ENCODE peak calls at places on chromosomes 7 and 10, in six cellular contexts. G is foreskin keratinocyte, N is PC-3, U is Panc1, X is substantia nigra, W is A549. F is an unnamed sample.

GRCh38 chr7:111312966-111313365 is 222.0 kb downstream of the LRRN3 start:
- DNase-seq in N (peak), G (no peak), X (no peak), W (peak), U (no peak), F (no peak)

GRCh38 chr7:1910827-1911226 is 240.8 kb downstream of the ELFN1 start:
- DNase-seq in U (no peak), X (no peak), G (no peak), W (no peak), N (no peak), F (no peak)

GRCh38 chr7:95476072-95476845 is 9.5 kb upstream of the ASB4 start:
- DNase-seq in X (no peak), N (no peak), U (no peak), G (no peak), W (peak), F (no peak)

GRCh38 chr7:83060218-83060617 is 102.5 kb downstream of the PCLO start:
- DNase-seq in N (no peak), W (no peak), X (no peak), G (no peak), U (no peak), F (no peak)

GRCh38 chr10:116891208-116891607 is 41.9 kb downstream of the ENO4 start:
- DNase-seq in X (no peak), U (no peak), N (peak), G (no peak), W (no peak), F (no peak)

GRCh38 chr10:77667426-77668324 is 30.1 kb upstream of the KCNMA1 start:
- DNase-seq in N (no peak), X (no peak), G (no peak), W (no peak), U (no peak), F (no peak)

GRCh38 chr10:22550732-22551131 is 163.6 kb downstream of the PIP4K2A start:
- DNase-seq in W (peak), G (no peak), N (peak), U (no peak), X (no peak), F (peak)

GRCh38 chr7:115349635-115350034 is 427.7 kb downstream of the MDFIC start:
- DNase-seq in X (no peak), W (no peak), G (no peak), U (no peak), N (no peak), F (no peak)

GRCh38 chr10:128730922-128731321 is 604.7 kb upstream of the MKI67 start:
- DNase-seq in W (no peak), X (no peak), G (no peak), N (no peak), U (no peak), F (no peak)

GRCh38 chr10:132906836-132907235 is 35.5 kb downstream of the CFAP46 start:
- DNase-seq in G (no peak), N (no peak), U (no peak), W (no peak), X (no peak), F (no peak)

GRCh38 chr10:51244308-51244707 is 170.0 kb downstream of the PRKG1 start:
- DNase-seq in G (no peak), W (no peak), N (no peak), X (no peak), U (no peak), F (no peak)

GRCh38 chr7:15685358-15686181 is 913 bp downstream of the MEOX2 start:
- DNase-seq in W (no peak), G (no peak), X (no peak), U (no peak), N (no peak), F (no peak)

GRCh38 chr7:132683967-132684690 is 107.9 kb upstream of the PLXNA4 start:
- DNase-seq in N (no peak), X (no peak), G (no peak), W (no peak), U (no peak), F (no peak)

GRCh38 chr10:66747451-66747850 is 178.4 kb upstream of the LRRTM3 start:
- DNase-seq in X (no peak), G (peak), U (no peak), W (no peak), N (peak), F (no peak)

GRCh38 chr7:157637216-157637954 is 300.6 kb downstream of the DNAJB6 start:
- DNase-seq in N (no peak), G (no peak), W (no peak), X (no peak), U (no peak), F (no peak)

GRCh38 chr7:30422922-30423321 is 55.7 kb downstream of the NOD1 start:
- DNase-seq in G (no peak), N (peak), X (no peak), U (no peak), W (no peak), F (no peak)

GRCh38 chr7:141132671-141133070 is 58.8 kb downstream of the TMEM178B start:
- DNase-seq in X (no peak), U (no peak), N (no peak), G (no peak), W (no peak), F (no peak)

GRCh38 chr10:96585726-96586418 is 940 bp downstream of the TM9SF3 start:
- DNase-seq in G (no peak), U (no peak), N (peak), X (no peak), W (no peak), F (no peak)

GRCh38 chr7:16417958-16418357 is 3.4 kb downstream of the CRPPA start:
- DNase-seq in N (no peak), U (no peak), X (no peak), W (no peak), G (no peak), F (no peak)

DNA sequence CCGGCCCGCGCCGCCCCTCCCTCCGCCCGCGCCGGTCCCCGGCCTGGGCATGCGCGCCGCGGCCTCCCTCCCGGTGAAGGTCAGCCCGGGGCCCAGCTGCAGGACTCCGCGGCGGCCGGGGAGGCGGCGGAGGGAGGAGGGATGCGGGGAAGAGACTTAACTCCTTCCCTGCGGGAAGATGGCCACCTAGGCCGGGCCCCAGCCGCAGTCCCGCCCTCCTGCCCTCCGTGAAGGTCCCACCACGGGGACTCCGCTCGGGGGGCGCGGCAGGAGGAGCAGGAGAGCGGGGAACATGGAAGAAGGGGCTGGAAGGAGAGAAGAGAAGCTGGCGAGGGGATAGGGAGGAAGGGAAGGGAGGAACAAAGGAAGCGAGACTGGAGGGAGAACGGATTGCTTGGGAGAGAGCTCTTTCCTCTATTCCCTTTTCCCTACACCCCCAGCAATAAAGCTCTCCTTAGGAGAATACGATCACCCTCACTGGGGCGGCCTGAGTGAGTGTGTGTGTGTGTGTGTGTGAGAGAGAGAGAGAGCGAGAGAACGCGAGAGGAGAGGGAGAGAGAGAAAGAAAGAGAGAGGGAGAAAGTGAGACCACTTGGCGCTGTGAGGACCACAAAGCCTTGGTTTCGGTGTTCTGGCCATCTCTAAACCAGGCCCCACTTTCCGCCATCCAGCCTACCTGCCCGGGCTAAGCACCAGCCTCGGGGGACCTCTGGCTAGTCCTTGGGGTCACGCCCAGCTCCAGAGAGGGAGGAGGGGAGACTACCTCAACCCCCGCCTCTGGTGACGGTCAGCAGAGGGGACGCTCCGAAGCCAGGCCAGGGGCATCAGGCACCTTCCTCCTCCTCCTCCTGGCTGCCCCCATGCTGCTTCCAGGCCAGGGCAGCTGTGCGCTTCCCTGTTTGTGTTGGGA is 3.7 kb upstream of the SMARCD3 start:
- DNase-seq in U (no peak), G (no peak), W (peak), X (no peak), N (peak), F (no peak)
- H3K27ac ChIP-seq in U (peak), G (peak), W (peak), X (peak), N (no peak), F (no peak)

DNA sequence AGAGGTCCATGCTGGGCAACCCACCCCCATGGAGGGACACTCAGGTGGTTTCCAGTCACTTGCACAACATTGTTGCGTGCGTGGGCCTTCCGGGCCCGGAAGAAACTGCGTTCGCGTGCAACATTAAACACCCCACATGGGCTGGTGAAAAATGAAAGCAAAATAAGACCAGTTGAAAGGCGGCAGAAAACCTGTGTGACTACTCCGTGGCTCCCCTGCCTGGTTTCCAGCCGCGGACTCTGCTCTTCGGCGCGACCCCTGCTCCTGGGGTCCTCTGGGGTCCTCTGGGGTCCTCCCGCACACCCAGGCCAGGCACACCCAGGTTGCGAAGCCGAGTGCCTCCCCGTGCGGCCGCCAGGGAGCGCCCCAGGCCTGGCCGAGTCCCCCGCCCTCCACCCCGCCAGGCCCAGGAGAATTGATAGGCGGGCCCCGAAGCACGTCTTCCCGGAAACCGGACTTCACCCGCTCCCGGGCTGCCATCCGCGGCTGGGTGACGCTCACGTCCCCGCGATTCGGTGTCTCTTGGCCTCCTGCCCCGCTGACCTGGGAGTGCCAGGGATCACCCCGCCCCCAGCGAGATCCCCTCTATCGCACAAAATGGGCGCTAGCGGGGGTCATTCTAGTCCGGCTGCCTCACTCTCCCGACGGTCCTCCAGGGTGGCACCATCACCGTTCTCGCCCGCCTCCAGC is 1.9 kb upstream of the SH2D4B start:
- DNase-seq in G (no peak), W (peak), N (no peak), U (no peak), X (no peak), F (no peak)
- H3K27ac ChIP-seq in G (peak), W (peak), N (no peak), U (peak), X (peak), F (no peak)

GRCh38 chr10:17229016-17229716 is 1.1 kb downstream of the VIM start:
- DNase-seq in G (no peak), N (peak), U (no peak), X (no peak), W (peak), F (no peak)

GRCh38 chr10:17227367-17228080 is 517 bp upstream of the VIM start:
- DNase-seq in G (no peak), U (no peak), X (no peak), N (no peak), W (peak), F (no peak)

GRCh38 chr10:17228081-17229015 is at the start of gene VIM:
- DNase-seq in X (no peak), W (peak), G (peak), U (no peak), N (peak), F (no peak)

GRCh38 chr10:17225823-17226222 is 2.2 kb upstream of the VIM start:
- DNase-seq in G (no peak), W (no peak), X (no peak), N (no peak), U (no peak), F (no peak)

GRCh38 chr10:17226891-17227303 is 1.1 kb upstream of the VIM start:
- DNase-seq in N (no peak), W (no peak), X (no peak), G (no peak), U (no peak), F (no peak)
- H3K27ac ChIP-seq in N (peak), W (peak), X (no peak), G (no peak), U (peak), F (no peak)

GRCh38 chr7:87505122-87505521 is 29.6 kb upstream of the ABCB4 start:
- DNase-seq in X (no peak), N (peak), G (no peak), U (no peak), W (no peak), F (no peak)

GRCh38 chr7:87510430-87510875 is 35.0 kb upstream of the ABCB4 start:
- DNase-seq in N (no peak), U (no peak), X (no peak), W (no peak), G (no peak), F (no peak)

GRCh38 chr7:87507446-87507845 is 32.0 kb upstream of the ABCB4 start:
- DNase-seq in U (no peak), N (peak), W (peak), G (no peak), X (no peak), F (peak)

GRCh38 chr7:87506243-87507180 is 31.0 kb upstream of the ABCB4 start:
- DNase-seq in X (no peak), G (no peak), W (peak), N (peak), U (no peak), F (no peak)

DNA sequence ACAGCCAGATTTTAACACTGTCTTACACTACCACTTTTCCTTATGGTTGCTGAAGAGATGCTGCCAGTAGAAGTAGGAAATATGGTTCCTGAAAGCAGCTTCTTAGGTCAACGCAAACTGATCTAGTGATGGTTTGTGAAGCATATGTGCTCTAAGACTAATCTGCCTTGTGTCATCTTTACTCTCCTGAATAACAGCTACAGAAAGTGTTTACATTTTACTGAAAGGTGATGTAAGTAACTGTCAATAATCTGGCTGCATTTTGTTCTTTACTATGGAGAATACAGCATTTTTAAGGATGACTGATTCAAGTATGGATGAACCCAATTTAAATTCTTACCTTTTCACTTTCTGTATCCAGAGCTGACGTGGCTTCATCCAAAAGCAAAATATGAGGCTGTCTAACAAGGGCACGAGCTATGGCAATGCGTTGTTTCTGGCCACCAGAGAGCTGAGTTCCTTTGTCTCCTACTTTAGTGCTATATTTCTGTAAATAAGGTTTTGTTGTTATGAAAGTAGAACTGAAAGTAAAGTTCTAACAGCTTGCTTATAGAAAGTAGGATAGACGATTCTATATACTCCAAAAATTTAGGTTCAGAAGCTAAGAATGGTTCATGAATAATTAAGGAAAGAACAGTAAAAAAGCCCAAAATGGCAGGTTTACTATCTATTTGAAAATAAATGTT is 30.2 kb upstream of the ABCB4 start:
- DNase-seq in N (no peak), U (no peak), G (no peak), X (no peak), W (no peak), F (no peak)
- H3K27ac ChIP-seq in N (no peak), U (no peak), G (no peak), X (no peak), W (no peak), F (no peak)

GRCh38 chr7:99272476-99273045 is at the start of gene MYH16:
- DNase-seq in W (no peak), G (peak), U (no peak), X (no peak), N (peak), F (no peak)

GRCh38 chr7:99267530-99268360 is 4.9 kb upstream of the MYH16 start:
- DNase-seq in N (peak), W (peak), X (peak), U (peak), G (peak), F (no peak)

GRCh38 chr7:99270702-99271101 is 1.9 kb upstream of the MYH16 start:
- DNase-seq in N (no peak), X (no peak), U (no peak), W (peak), G (no peak), F (no peak)

GRCh38 chr7:99265848-99266247 is 6.8 kb upstream of the MYH16 start:
- DNase-seq in N (no peak), W (no peak), U (no peak), X (no peak), G (no peak), F (no peak)

DNA sequence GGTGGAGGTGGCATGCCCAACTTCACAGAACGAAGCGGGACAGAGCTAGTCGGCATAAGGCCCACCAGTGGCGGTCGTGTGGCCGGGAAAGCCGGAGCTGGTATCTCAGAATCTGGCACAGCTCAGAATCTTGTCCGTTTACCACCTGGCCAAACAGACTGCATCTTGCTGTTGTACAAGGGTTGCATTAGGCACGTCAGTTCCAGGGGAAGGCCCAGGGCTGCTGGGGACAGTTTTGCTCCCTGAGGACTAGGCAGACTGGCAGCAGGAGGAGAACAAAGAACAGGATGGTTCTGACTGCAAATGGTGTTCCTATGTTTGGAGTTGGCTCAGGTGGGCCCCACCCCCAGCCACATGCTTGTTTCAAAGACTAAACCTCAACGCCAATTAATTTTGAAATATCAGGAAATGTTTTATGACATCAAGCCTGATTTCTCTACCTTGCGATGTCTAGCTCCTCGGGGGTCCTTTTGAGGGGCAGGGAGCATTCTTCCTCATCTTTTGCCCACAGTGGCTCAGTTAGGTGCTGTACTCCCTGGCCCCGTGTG is 4.2 kb upstream of the MYH16 start:
- DNase-seq in U (no peak), W (no peak), X (no peak), G (no peak), N (no peak), F (no peak)
- H3K27ac ChIP-seq in U (peak), W (peak), X (peak), G (peak), N (peak), F (no peak)